ENCODE peak calls at places on chromosomes 16 and 17, in four cellular contexts. R is H9, M is IMR-90, S is neuronal stem cell. G is an unnamed sample.

GRCh38 chr16:8146613-8147012 is 443.7 kb downstream of the TMEM114 start:
- DNase-seq in M (no peak), R (no peak), S (no peak), G (peak; percentile 4)

GRCh38 chr17:42629420-42630009 is 20.0 kb downstream of the TUBG1 start:
- DNase-seq in M (no peak), R (no peak), S (no peak), G (no peak)

GRCh38 chr17:64146418-64147109 is 16.6 kb upstream of the ERN1 start:
- DNase-seq in R (peak; percentile 63), S (no peak), M (peak; percentile 72), G (peak; percentile 28)

GRCh38 chr17:44198721-44199552 is 747 bp downstream of the ATXN7L3 start:
- DNase-seq in R (peak; percentile 80), S (peak; percentile 65), M (peak; percentile 28), G (peak; percentile 46)

GRCh38 chr16:3158498-3159314 is 23.9 kb downstream of the ZNF213 start:
- DNase-seq in S (peak; percentile 71), R (peak; percentile 92), M (peak; percentile 83), G (peak; percentile 80)

GRCh38 chr16:7233963-7234362 is 98.7 kb upstream of the RBFOX1 start:
- DNase-seq in S (no peak), R (no peak), M (no peak), G (no peak)

GRCh38 chr17:75695141-75695829 is 26.0 kb upstream of the ITGB4 start:
- DNase-seq in S (no peak), M (peak; percentile 48), R (no peak), G (no peak)

GRCh38 chr17:49583889-49584288 is 8.2 kb downstream of the NXPH3 start:
- DNase-seq in R (no peak), S (no peak), M (no peak), G (peak; percentile 38)

GRCh38 chr17:65154770-65155589 is 17.8 kb downstream of the RGS9 start:
- DNase-seq in M (peak; percentile 83), S (no peak), R (no peak), G (no peak)

GRCh38 chr16:77496934-77497333 is 62.1 kb upstream of the ADAMTS18 start:
- DNase-seq in S (no peak), R (no peak), M (no peak), G (no peak)

GRCh38 chr17:74513987-74514631 is 17.2 kb downstream of the CD300LB start:
- DNase-seq in M (peak; percentile 31), S (peak; percentile 36), R (peak; percentile 67), G (peak; percentile 59)

GRCh38 chr16:71896688-71897368 is 1.5 kb downstream of the IST1 start:
- DNase-seq in M (no peak), S (no peak), R (no peak), G (no peak)

DNA sequence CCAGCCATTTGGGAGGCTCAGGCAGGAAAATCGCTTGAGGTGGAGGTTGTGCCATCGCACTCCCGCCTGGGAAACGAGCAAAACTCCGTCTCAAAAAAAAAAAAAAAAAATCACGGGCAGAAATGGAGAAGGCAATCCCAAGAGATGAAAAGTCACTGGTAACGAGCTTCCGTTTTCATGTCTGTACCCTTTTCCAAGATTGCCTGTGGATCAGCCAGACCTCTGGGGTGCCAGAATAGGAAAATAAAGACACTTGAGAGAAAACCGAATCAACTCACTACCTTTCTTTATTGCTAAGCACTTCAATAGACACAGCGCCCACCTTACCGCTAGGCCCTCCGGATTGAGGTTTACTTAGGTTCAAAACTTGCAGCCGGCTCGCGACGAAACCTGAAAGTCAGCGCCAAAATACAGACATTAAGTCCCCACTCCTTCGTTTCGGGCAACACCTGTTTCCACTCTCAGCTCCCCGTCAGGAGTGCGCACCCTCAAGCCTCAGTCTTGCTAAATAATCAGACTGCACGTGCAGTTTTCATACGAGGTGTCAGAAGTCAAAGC is 970 bp upstream of the TRAF7 start:
- DNase-seq in R (no peak), S (no peak), M (no peak), G (no peak)
- H2AK5ac ChIP-seq in R (no peak overlapping the region), S (no peak overlapping the region), M (peak overlapping the region; percentile 97), G (peak overlapping the region; percentile 96)

GRCh38 chr16:18059577-18059976 is 277.0 kb downstream of the NPIPA8 start:
- DNase-seq in S (no peak), M (no peak), R (no peak), G (no peak)
- H3K4me2 ChIP-seq in S (no peak overlapping the region), M (no peak overlapping the region), R (no peak overlapping the region), G (no peak overlapping the region)

GRCh38 chr16:57245472-57246113 is 534 bp downstream of the ARL2BP start:
- DNase-seq in M (no peak), R (no peak), S (no peak), G (peak; percentile 59)
- H3K14ac ChIP-seq in M (peak overlapping the region; percentile 66), R (no peak overlapping the region), S (no peak overlapping the region), G (peak overlapping the region; percentile 73)

GRCh38 chr17:79944821-79945391 is 90.8 kb downstream of the TBC1D16 start:
- DNase-seq in S (no peak), M (no peak), R (peak; percentile 35), G (no peak)

GRCh38 chr17:79944251-79944812 is 91.3 kb downstream of the TBC1D16 start:
- DNase-seq in R (peak; percentile 31), M (no peak), S (no peak), G (no peak)

GRCh38 chr17:79942591-79943353 is 92.9 kb downstream of the TBC1D16 start:
- DNase-seq in R (peak; percentile 31), M (peak; percentile 18), S (no peak), G (no peak)

GRCh38 chr17:79942011-79942405 is 93.7 kb downstream of the TBC1D16 start:
- DNase-seq in M (no peak), R (no peak), S (no peak), G (no peak)

DNA sequence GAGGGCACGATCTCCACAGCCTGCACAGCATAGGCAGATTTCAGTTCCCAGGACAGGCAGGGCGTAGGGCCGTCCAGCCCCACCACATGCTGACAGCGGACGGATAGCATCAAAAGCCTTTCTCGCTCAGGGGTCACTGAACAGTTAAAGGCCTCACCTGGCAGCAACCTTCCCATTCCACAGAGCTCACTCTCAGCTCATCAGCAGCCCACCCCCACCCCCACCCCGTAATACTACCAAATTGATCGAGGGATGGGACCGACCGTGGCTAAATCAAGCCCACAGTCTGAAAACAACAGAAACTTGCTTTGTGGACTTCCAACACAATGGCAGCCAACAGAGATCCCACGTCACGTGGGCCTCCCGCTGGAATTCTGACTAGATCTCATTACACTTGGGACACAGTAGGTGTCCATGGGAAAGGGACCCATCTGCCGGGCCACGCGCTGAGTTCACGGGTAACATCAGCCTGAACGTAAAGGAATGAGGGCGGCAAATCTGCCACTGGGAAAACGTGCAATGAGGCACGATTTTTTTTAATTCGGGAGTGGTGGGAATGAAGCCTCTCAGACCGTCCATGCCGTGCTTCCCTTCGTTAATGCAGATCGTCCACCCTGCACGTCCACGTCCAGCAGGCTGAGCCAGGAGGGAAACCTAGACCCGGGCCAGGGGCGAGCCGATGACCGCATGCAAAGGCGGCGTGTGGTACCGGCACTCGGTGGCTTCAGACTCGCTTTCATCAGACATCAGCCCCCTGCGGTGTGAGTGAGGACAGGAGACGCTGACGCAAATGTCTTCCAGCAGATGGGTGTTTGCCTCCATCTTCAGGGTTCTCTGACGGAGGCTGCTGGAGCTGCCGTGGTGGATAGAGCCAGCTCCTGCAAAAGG is 92.1 kb downstream of the TBC1D16 start:
- DNase-seq in M (no peak), R (peak; percentile 31), S (no peak), G (no peak)
- H2AK5ac ChIP-seq in M (no peak overlapping the region), R (no peak overlapping the region), S (peak overlapping the region; percentile 56), G (no peak overlapping the region)

GRCh38 chr16:79864781-79865391 is 264.3 kb upstream of the MAF start:
- DNase-seq in R (no peak), M (no peak), S (no peak), G (no peak)
- H3K4me2 ChIP-seq in R (no peak overlapping the region), M (no peak overlapping the region), S (no peak overlapping the region), G (no peak overlapping the region)

DNA sequence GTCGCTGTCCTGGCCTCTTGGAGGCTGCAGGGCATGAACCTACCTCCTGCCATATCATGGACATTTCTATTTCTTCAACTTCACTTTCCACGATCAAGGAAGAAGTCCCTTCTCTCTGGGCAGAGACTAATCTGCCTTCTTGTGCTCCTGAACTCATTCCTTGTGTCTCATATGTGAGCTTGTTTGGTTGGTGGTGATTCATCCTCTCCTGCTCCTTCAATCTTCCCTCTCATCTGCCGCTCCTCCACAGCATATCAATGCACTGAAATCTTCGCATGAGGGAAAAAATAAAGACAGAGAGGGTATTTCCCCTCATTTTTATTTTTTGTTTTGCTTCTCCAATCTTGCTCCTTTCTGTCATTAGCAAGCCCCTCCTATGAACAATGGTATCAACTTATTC is 571.7 kb upstream of the GOT2 start:
- DNase-seq in S (no peak), M (no peak), R (no peak), G (no peak)
- H3K14ac ChIP-seq in S (no peak overlapping the region), M (no peak overlapping the region), R (no peak overlapping the region), G (no peak overlapping the region)

GRCh38 chr16:56282455-56282854 is 91.2 kb downstream of the GNAO1 start:
- DNase-seq in S (no peak), R (no peak), M (no peak), G (no peak)

GRCh38 chr16:56278196-56278855 is 87.0 kb downstream of the GNAO1 start:
- DNase-seq in M (no peak), S (no peak), R (no peak), G (no peak)

GRCh38 chr16:56279132-56279531 is 87.8 kb downstream of the GNAO1 start:
- DNase-seq in S (no peak), R (no peak), M (no peak), G (no peak)

GRCh38 chr16:56281256-56281805 is 90.0 kb downstream of the GNAO1 start:
- DNase-seq in S (peak; percentile 89), R (peak; percentile 95), M (no peak), G (peak; percentile 28)

DNA sequence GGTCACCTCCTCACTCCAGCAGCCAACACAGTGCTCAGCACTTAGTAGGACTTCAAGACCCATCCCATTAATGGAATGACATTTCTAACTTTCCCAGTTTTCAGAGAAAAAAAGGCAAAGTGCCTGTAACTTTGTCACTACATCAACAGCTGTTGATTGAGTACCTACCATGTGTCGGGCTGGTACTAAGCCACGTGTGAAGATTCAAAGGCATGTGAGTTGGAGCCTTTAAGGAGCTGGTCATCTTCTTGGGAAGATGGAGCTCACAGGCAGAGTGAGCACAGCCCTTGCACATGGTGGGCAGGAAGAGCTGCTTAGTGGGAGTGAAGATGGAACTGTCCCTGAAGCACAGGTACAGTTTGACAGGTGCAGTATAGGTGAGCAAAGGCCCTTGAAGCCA is 88.6 kb downstream of the GNAO1 start:
- DNase-seq in M (no peak), S (no peak), R (no peak), G (no peak)
- H2AK5ac ChIP-seq in M (no peak overlapping the region), S (peak overlapping the region; percentile 59), R (no peak overlapping the region), G (no peak overlapping the region)

DNA sequence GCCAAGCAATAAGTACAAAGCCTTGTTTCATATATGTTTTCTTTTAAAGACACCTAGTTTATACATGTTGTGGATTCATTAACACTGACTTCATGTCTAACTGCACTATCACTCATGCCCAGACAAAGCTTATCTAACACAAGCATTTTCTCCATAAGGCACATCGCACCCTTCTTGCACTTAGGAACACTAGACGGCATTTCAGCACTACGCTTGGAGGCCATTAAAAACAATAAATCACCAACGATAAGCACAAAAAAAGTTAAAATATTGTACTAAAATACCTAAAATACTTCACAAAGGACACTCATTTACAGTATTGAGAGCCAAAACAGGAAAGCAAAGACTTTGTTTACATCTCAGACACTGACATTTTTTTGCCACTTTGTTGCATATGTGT is 39.0 kb upstream of the TEKT3 start:
- DNase-seq in S (no peak), M (no peak), R (no peak), G (peak; percentile 57)
- H3K4me2 ChIP-seq in S (no peak overlapping the region), M (no peak overlapping the region), R (no peak overlapping the region), G (no peak overlapping the region)

G was measured in trophoblast cell.